ENCODE peak calls at places on chromosomes 12 and 14, in five cellular contexts. Q is neuronal stem cell, J is IMR-90, I is H9, P is mesendoderm. E is an unnamed sample.

GRCh38 chr12:13000935-13001724 is 1.1 kb upstream of the HEBP1 start:
- DNase-seq in Q (peak; percentile 61), J (peak; percentile 32), I (peak; percentile 75), P (peak; percentile 74), E (peak; percentile 68)

GRCh38 chr14:106187176-106187670 is 660.8 kb downstream of the TMEM121 start:
- DNase-seq in Q (no peak), J (no peak), I (no peak), P (no peak), E (no peak)

GRCh38 chr14:52020866-52021717 is 31.7 kb downstream of the RTRAF start:
- DNase-seq in Q (no peak), J (no peak), I (no peak), P (peak; percentile 83), E (no peak)

GRCh38 chr12:10641735-10642500 is 28.5 kb upstream of the MAGOHB start:
- DNase-seq in Q (no peak), J (peak; percentile 73), I (no peak), P (no peak), E (peak; percentile 38)

GRCh38 chr12:109793411-109793810 is 39.8 kb downstream of the TRPV4 start:
- DNase-seq in Q (no peak), J (no peak), I (no peak), P (no peak), E (no peak)

GRCh38 chr12:50614167-50614762 is 109.5 kb downstream of the DIP2B start:
- DNase-seq in Q (no peak), J (peak; percentile 78), I (no peak), P (peak; percentile 98), E (peak; percentile 72)

GRCh38 chr14:92528486-92529100 is 15.0 kb downstream of the RIN3 start:
- DNase-seq in Q (no peak), J (no peak), I (no peak), P (no peak), E (no peak)

GRCh38 chr12:40622246-40622838 is 69.9 kb upstream of the CNTN1 start:
- DNase-seq in Q (peak; percentile 57), J (peak; percentile 43), I (peak; percentile 59), P (peak; percentile 65), E (peak; percentile 15)

GRCh38 chr12:88897723-88898122 is 317.5 kb upstream of the KITLG start:
- DNase-seq in Q (no peak), J (peak; percentile 71), I (no peak), P (peak; percentile 18), E (peak; percentile 72)

GRCh38 chr14:73787760-73788508 is 63.7 kb upstream of the PTGR2 start:
- DNase-seq in Q (no peak), J (peak; percentile 55), I (no peak), P (no peak), E (peak; percentile 76)

GRCh38 chr12:46711756-46712155 is 114.0 kb downstream of the SLC38A4 start:
- DNase-seq in Q (no peak), J (peak; percentile 49), I (no peak), P (no peak), E (no peak)

GRCh38 chr12:87217486-87217885 is 811.7 kb downstream of the C12orf50 start:
- DNase-seq in Q (no peak), J (peak; percentile 22), I (no peak), P (no peak), E (no peak)

GRCh38 chr12:41051909-41052308 is 136.2 kb upstream of the PDZRN4 start:
- DNase-seq in Q (no peak), J (no peak), I (no peak), P (no peak), E (no peak)

GRCh38 chr12:92192361-92192760 is 46.7 kb upstream of the BTG1 start:
- DNase-seq in Q (no peak), J (no peak), I (no peak), P (no peak), E (no peak)

DNA sequence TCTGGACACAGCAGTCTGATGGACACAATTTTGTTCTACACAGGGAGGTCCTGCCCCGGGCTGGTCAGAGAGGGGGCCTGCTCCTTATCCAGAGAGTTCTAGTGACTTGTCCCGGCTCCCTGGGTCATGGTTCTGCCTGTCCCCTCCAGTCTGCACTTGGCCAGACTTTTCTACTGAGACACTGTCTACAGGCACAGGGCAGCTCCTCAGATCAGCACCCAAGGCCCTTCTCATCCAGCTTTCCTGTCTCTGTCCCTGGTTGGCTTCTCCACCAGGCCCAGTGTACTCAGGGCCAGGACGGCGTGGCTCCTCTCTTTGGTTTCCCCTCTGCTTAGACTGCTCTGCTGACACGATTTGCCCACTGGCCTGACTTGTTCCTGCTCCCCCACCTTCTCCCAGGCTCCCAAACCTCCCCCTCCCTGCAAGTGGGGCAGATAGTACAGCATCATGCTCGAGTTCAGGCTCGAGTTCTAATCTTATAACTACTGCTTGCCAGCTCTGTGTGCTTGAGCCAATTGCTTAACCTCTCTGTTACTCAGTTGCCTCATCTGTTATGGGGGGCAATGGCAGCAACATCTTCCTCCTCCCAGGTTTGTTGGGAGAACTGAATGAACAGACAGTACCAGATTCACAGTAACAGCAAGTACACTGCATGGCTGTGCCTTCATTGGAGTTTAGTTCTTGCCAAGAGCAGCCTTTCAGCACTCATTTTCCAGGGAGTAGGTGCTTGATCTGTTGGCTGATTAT is 22.0 kb upstream of the COL2A1 start:
- DNase-seq in Q (no peak), J (no peak), I (no peak), P (no peak), E (no peak)
- H3K4ac ChIP-seq in Q (no peak overlapping the region), J (no peak overlapping the region), I (no peak overlapping the region), P (no peak overlapping the region), E (no peak overlapping the region)

DNA sequence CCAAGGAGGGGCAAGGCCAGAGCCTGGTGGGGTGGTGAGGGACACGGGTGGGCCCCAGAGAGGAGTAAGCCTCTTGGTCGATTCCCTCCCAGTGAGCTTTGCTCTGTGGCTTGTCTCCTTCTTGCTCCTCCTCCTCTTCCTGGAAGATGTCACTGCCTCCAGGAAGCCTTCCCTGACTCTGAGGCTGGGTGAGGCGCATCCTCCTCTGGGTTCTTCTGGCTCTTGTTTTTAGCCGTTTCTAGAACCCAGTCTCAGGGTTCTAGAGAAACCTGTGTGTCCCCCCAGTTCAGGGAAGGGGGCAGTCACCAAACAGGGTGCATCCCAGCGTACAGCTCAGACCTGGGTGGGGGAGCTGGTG is 12.6 kb downstream of the KIF26A start:
- DNase-seq in Q (no peak), J (no peak), I (no peak), P (no peak), E (no peak)
- H2BK5ac ChIP-seq in Q (peak overlapping the region; percentile 42), J (no peak overlapping the region), I (no peak overlapping the region), P (peak overlapping the region; percentile 54), E (no peak overlapping the region)

GRCh38 chr14:43651896-43652295 is 855.2 kb downstream of the FSCB start:
- DNase-seq in Q (no peak), J (no peak), I (no peak), P (peak; percentile 15), E (peak; percentile 5)

GRCh38 chr14:43649508-43649907 is 857.6 kb downstream of the FSCB start:
- DNase-seq in Q (no peak), J (no peak), I (no peak), P (no peak), E (no peak)

GRCh38 chr14:43647302-43647701 is 859.8 kb downstream of the FSCB start:
- DNase-seq in Q (no peak), J (no peak), I (peak; percentile 78), P (peak; percentile 50), E (peak; percentile 14)

GRCh38 chr14:43651185-43651787 is 855.8 kb downstream of the FSCB start:
- DNase-seq in Q (no peak), J (no peak), I (no peak), P (no peak), E (no peak)
- H4K8ac ChIP-seq in Q (no peak overlapping the region), J (no peak overlapping the region), I (no peak overlapping the region), P (no peak overlapping the region), E (no peak overlapping the region)

GRCh38 chr14:50559990-50560928 is at the start of gene ATL1:
- DNase-seq in Q (peak; percentile 77), J (peak; percentile 74), I (peak; percentile 86), P (peak; percentile 87), E (peak; percentile 86)
- H3K4ac ChIP-seq in Q (peak within 1 kb of the TSS; percentile 6), J (peak within 1 kb of the TSS; percentile 55), I (no peak within 1 kb of the TSS), P (no peak within 1 kb of the TSS), E (no peak within 1 kb of the TSS)

GRCh38 chr14:91508105-91508504 is 2.0 kb downstream of the PPP4R3A start:
- DNase-seq in Q (no peak), J (no peak), I (no peak), P (no peak), E (no peak)

GRCh38 chr14:91509083-91509877 is 830 bp downstream of the PPP4R3A start:
- DNase-seq in Q (no peak), J (no peak), I (peak; percentile 37), P (peak; percentile 46), E (no peak)

GRCh38 chr14:91509878-91510170 is 286 bp downstream of the PPP4R3A start:
- DNase-seq in Q (no peak), J (no peak), I (no peak), P (no peak), E (no peak)

GRCh38 chr14:91510171-91511013 is at the start of gene PPP4R3A:
- DNase-seq in Q (peak; percentile 94), J (peak; percentile 98), I (peak; percentile 93), P (peak; percentile 97), E (peak; percentile 98)

GRCh38 chr14:91511014-91511466 is 930 bp upstream of the PPP4R3A start:
- DNase-seq in Q (peak; percentile 18), J (peak; percentile 23), I (no peak), P (peak; percentile 55), E (no peak)
- H2BK5ac ChIP-seq in Q (no peak overlapping the region), J (peak overlapping the region; percentile 82), I (no peak overlapping the region), P (peak overlapping the region; percentile 50), E (no peak overlapping the region)

DNA sequence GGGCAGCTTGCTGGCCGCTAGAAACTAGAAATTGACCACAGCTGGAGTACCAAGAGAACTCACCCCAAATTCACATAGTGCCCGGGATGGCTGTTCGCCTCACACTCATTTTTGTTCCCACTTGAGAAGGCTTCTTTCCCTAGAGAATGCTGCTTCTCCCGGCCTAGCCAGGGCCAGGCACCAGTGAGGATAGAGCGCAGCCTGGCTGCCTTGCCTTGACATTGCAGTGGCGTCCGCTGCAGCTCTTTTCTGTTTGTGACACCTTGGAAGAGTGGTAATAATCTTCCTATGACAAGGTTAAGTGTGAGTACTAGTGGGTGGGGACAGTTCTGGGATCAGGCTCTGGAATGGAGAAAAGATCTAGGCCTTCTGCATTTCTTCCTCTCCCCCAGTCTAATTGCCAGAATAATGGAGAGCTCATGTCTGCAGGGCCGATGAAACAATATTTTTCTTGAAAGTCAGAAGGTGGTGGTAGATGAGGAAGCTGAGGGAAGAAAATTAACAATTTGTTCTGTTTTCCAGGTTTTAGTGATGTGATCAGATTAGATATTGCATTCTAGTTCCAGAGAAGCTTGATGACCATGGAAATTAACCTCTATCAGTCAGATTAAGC is 3.7 kb downstream of the TMEM253 start:
- DNase-seq in Q (no peak), J (peak; percentile 77), I (peak; percentile 79), P (peak; percentile 93), E (peak; percentile 89)
- H4K8ac ChIP-seq in Q (no peak overlapping the region), J (peak overlapping the region; percentile 39), I (no peak overlapping the region), P (no peak overlapping the region), E (peak overlapping the region; percentile 92)

GRCh38 chr14:67674139-67674479 is 323 bp downstream of the VTI1B start:
- DNase-seq in Q (peak; percentile 63), J (peak; percentile 45), I (peak; percentile 78), P (peak; percentile 86), E (peak; percentile 80)
- H3K4ac ChIP-seq in Q (peak overlapping the region; percentile 86), J (no peak overlapping the region), I (no peak overlapping the region), P (peak overlapping the region; percentile 66), E (peak overlapping the region; percentile 99)

DNA sequence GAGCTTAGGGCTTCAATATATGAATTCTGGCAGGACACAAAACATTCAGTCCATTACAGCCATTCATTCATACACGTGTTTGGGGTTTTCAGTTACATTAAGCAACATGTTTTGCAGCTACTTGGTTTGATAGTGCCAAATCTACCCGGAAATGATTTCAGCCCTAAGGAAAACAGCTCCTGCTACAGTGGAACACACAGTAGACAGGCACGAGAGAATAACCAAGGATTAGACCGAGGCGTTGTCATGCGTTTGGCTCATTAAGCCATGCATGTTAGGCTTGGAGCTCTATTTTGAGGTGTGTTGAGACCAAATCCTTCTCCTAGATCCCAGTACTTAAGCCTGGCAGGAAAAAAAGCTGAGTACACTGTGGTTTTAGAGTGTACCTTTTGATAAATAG is 177.4 kb downstream of the PRKCH start:
- DNase-seq in Q (no peak), J (peak; percentile 68), I (no peak), P (no peak), E (no peak)
- H2BK5ac ChIP-seq in Q (no peak overlapping the region), J (no peak overlapping the region), I (no peak overlapping the region), P (no peak overlapping the region), E (no peak overlapping the region)